ENCODE peak calls at places on chromosome 7, in five cellular contexts. N is adrenal gland, P is right lobe of liver, Y is Peyer's patch, B is IMR-90. E is an unnamed sample.

GRCh38 chr7:27091125-27091524 is 4.7 kb downstream of the HOXA1 start:
- DNase-seq in N (no peak), P (no peak), Y (no peak), B (no peak), E (no peak)

GRCh38 chr7:93964262-93964661 is 39.9 kb downstream of the BET1 start:
- DNase-seq in N (no peak), P (no peak), Y (no peak), B (no peak), E (no peak)

GRCh38 chr7:540579-540978 is 20.9 kb upstream of the PDGFA start:
- DNase-seq in N (no peak), P (no peak), Y (no peak), B (no peak), E (no peak)

GRCh38 chr7:36526720-36527548 is 137.3 kb downstream of the ANLN start:
- DNase-seq in N (no peak), P (no peak), Y (no peak), B (peak), E (no peak)

GRCh38 chr7:26965724-26966123 is 101.3 kb upstream of the SKAP2 start:
- DNase-seq in N (no peak), P (no peak), Y (no peak), B (no peak), E (no peak)

GRCh38 chr7:80721880-80722595 is 83.6 kb downstream of the CD36 start:
- DNase-seq in N (peak), P (no peak), Y (no peak), B (peak), E (no peak)

GRCh38 chr7:29988391-29989256 is 977 bp downstream of the SCRN1 start:
- DNase-seq in N (peak), P (peak), Y (peak), B (peak), E (peak)

GRCh38 chr7:98077762-98078161 is 28.9 kb upstream of the LMTK2 start:
- DNase-seq in N (no peak), P (no peak), Y (no peak), B (no peak), E (no peak)

GRCh38 chr7:134890246-134891240 is 95.8 kb upstream of the AGBL3 start:
- DNase-seq in N (peak), P (peak), Y (no peak), B (peak), E (no peak)

GRCh38 chr7:120272896-120273475 is at the start of gene KCND2:
- DNase-seq in N (no peak), P (no peak), Y (no peak), B (no peak), E (no peak)

GRCh38 chr7:96973986-96974385 is 31.4 kb upstream of the DLX6 start:
- DNase-seq in N (no peak), P (no peak), Y (no peak), B (peak), E (no peak)

GRCh38 chr7:97835296-97836138 is 36.7 kb downstream of the ASNS start:
- DNase-seq in N (peak), P (no peak), Y (peak), B (peak), E (peak)

GRCh38 chr7:148959726-148960125 is 68.6 kb downstream of the PDIA4 start:
- DNase-seq in N (no peak), P (no peak), Y (no peak), B (no peak), E (no peak)

GRCh38 chr7:148483515-148483914 is 107.1 kb upstream of the C7orf33 start:
- DNase-seq in N (no peak), P (peak), Y (no peak), B (no peak), E (no peak)

GRCh38 chr7:81161459-81162075 is 242.7 kb upstream of the SEMA3C start:
- DNase-seq in N (no peak), P (no peak), Y (no peak), B (peak), E (peak)

GRCh38 chr7:127792528-127793342 is 140.7 kb downstream of the SND1 start:
- DNase-seq in N (no peak), P (peak), Y (peak), B (no peak), E (peak)

GRCh38 chr7:34128762-34129161 is 223.4 kb downstream of the BMPER start:
- DNase-seq in N (no peak), P (no peak), Y (no peak), B (peak), E (no peak)

GRCh38 chr7:73683056-73683915 is at the start of the genes BUD23 and DNAJC30:
- DNase-seq in N (peak), P (peak), Y (peak), B (peak), E (peak)
- TF ChIP-seq POLR2A in N (peak), P (peak), Y (peak), B (peak), E (peak)

GRCh38 chr7:100102950-100103840 is 1.8 kb downstream of the AP4M1 start:
- DNase-seq in N (no peak), P (no peak), Y (no peak), B (peak), E (no peak)

GRCh38 chr7:100099452-100099851 is 1.7 kb downstream of the MCM7 start:
- DNase-seq in N (no peak), P (no peak), Y (no peak), B (no peak), E (no peak)

GRCh38 chr7:100100420-100101015 is 679 bp downstream of the MCM7 start:
- DNase-seq in N (peak), P (peak), Y (peak), B (peak), E (peak)

GRCh38 chr7:100098913-100099312 is 2.3 kb downstream of the MCM7 start:
- DNase-seq in N (no peak), P (no peak), Y (no peak), B (no peak), E (no peak)

GRCh38 chr7:100101016-100101862 is at the start of the genes AP4M1 and MCM7:
- DNase-seq in N (peak), P (peak), Y (peak), B (peak), E (peak)
- TF ChIP-seq POLR2A in N (peak), P (peak), Y (peak), B (peak), E (peak)

DNA sequence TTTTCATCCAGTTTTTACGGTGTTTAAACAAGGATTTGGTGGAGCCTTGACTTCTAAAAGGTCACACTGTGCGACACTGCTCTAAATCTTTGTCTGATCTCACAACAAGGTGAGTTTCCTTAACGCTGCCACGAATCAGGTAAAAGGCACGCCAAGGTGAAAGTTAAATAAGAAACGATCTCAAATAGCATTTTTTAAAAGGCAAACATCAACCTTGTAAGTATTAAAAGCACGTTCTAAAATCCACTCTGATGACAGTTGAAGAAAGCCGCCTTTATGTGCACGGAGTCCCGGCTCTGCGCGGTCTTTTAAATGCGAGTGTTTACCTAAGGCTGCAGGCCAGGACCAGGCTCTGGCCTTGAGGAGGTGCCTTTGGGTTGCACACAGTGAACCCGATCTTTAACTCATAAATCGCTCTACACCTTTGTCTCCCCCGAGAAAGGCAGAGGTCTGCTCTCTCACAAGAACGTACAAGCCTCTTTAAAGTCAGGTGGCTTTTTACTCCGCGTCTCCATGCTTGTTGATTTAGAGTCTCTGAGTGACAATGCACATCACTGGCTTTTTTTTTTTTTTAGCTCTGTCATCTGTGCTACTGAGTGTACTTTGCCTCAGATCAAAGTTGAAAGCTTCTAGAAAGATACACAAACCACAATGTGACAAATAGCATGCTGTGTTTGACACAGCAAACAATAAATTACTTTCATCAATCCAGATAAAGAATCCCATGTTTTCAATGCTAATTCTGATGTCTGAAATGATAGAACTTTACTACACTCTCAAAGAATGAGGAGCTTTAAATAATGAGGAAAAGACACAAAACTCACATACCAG is 25.9 kb upstream of the RNF32 start:
- DNase-seq in N (no peak), P (peak), Y (no peak), B (no peak), E (no peak)
- TF ChIP-seq POLR2A in N (no peak), P (no peak), Y (no peak), B (no peak), E (no peak)

DNA sequence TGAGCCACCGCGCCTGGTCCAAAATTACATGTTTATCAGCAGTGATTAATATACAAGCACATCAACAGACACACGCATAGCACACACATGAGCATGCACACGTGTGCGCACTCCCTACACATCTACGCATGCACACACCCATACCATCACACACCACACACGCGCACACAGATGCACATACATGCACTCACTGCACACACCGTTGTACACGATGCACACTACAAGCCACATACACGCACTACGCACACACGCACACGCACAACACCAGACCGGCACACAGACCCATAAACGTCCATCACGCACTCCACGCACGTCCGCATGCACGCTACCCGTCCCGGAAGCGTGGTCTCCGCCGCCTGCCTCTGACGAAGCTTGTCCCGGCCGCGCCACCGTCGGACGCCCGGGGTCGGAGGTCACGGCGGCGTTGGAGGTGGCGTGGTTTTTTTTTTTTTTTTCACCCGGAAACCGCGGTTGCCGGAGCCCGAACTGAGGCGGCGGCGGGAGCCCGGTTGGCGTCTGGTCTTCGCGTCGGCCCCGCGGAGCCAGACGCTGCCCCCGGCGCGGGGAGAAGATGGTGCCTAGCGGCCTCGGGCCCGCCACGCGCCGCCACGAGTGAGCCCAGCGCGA is at the start of gene TMEM248:
- DNase-seq in N (peak), P (peak), Y (peak), B (peak), E (peak)
- TF ChIP-seq POLR2A in N (peak), P (peak), Y (peak), B (peak), E (peak)

GRCh38 chr7:151232272-151233110 is at the start of gene CHPF2:
- DNase-seq in N (peak), P (peak), Y (peak), B (peak), E (peak)
- TF ChIP-seq POLR2A in N (peak), P (peak), Y (peak), B (peak), E (peak)

GRCh38 chr7:128934361-128935352 is 3.1 kb upstream of the IRF5 start:
- DNase-seq in N (peak), P (peak), Y (peak), B (no peak), E (no peak)

GRCh38 chr7:128931186-128931798 is 6.4 kb upstream of the IRF5 start:
- DNase-seq in N (no peak), P (no peak), Y (no peak), B (no peak), E (no peak)

GRCh38 chr7:128936798-128937197 is 929 bp upstream of the IRF5 start:
- DNase-seq in N (no peak), P (no peak), Y (no peak), B (no peak), E (no peak)

GRCh38 chr7:128931965-128932861 is 5.5 kb upstream of the IRF5 start:
- DNase-seq in N (no peak), P (no peak), Y (no peak), B (no peak), E (no peak)

GRCh38 chr7:128932862-128933821 is 4.6 kb upstream of the IRF5 start:
- DNase-seq in N (peak), P (peak), Y (peak), B (no peak), E (no peak)
- TF ChIP-seq POLR2A in N (no peak), P (no peak), Y (no peak), B (no peak), E (no peak)

GRCh38 chr7:111560773-111561658 is 1.3 kb downstream of the IMMP2L start:
- DNase-seq in N (no peak), P (no peak), Y (no peak), B (peak), E (peak)

GRCh38 chr7:111559665-111560064 is 2.6 kb downstream of the IMMP2L start:
- DNase-seq in N (no peak), P (no peak), Y (no peak), B (no peak), E (no peak)

GRCh38 chr7:111561659-111561908 is 708 bp downstream of the IMMP2L start:
- DNase-seq in N (no peak), P (no peak), Y (no peak), B (no peak), E (no peak)

GRCh38 chr7:111564078-111564477 is 1.8 kb upstream of the IMMP2L start:
- DNase-seq in N (no peak), P (no peak), Y (no peak), B (no peak), E (no peak)

GRCh38 chr7:111561909-111562732 is at the start of gene IMMP2L:
- DNase-seq in N (peak), P (peak), Y (peak), B (peak), E (peak)
- TF ChIP-seq POLR2A in N (peak), P (peak), Y (peak), B (peak), E (peak)

GRCh38 chr7:23181684-23182553 is at the start of gene NUP42:
- DNase-seq in N (peak), P (peak), Y (peak), B (peak), E (peak)
- TF ChIP-seq POLR2A in N (peak), P (peak), Y (peak), B (peak), E (peak)

DNA sequence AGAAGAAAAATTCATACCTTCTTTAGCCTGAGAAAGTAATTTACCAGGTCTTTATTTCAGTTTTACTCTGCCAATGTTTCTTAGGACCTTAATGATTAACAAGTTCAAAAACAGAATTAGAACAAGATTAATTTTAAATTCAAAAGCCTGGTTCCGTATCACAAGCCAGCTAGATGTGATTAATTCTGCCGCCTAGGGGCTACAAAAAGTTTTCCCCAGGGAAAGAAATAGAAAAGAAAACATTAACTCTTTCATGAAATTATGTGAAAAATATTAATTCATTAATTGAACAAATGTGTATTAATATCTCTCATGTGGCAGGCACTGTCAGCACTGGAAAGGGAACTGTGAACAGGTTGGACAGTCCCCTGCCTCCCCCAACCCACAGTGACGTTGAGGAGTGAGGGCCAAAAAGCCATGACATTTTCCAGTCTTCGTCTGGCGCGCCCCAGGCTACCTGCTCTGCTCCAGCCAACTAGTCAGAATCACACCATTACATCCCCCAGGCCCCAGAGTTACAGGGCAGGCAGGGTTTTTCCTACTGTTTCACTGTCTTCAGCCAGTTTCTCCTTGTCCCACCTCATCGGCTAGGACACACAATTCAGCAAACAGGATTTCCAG is 20.1 kb downstream of the TMEM176A start:
- DNase-seq in N (no peak), P (no peak), Y (no peak), B (no peak), E (no peak)
- TF ChIP-seq POLR2A in N (no peak), P (no peak), Y (no peak), B (no peak), E (no peak)

GRCh38 chr7:44067064-44067951 is 1.9 kb upstream of the PGAM2 start:
- DNase-seq in N (peak), P (peak), Y (no peak), B (no peak), E (no peak)
- TF ChIP-seq POLR2A in N (no peak), P (peak), Y (no peak), B (no peak), E (no peak)